ENCODE peak calls at places on chromosome 10, in seven cellular contexts. X is A549, C is mucosa of descending colon, D is GM23338, V is keratinocyte, U is endodermal cell, P is heart left ventricle. W is an unnamed sample.

GRCh38 chr10:100020161-100020882 is 10.6 kb upstream of the DNMBP start:
- DNase-seq in X (peak; percentile 86), C (no peak), D (no peak), V (no peak), U (no peak), P (no peak), W (no peak)

GRCh38 chr10:115052216-115052615 is 40.9 kb upstream of the ATRNL1 start:
- DNase-seq in X (no peak), C (no peak), D (no peak), V (no peak), U (no peak), P (no peak), W (no peak)

GRCh38 chr10:102635377-102635776 is 8.9 kb upstream of the TRIM8 start:
- DNase-seq in X (no peak), C (no peak), D (no peak), V (no peak), U (no peak), P (peak; percentile 18), W (peak; percentile 26)

GRCh38 chr10:60816624-60817023 is 38.3 kb downstream of the CDK1 start:
- DNase-seq in X (peak; percentile 84), C (no peak), D (peak; percentile 89), V (peak; percentile 30), U (peak; percentile 63), P (no peak), W (no peak)

GRCh38 chr10:3886666-3887251 is 101.8 kb upstream of the KLF6 start:
- DNase-seq in X (peak; percentile 88), C (no peak), D (no peak), V (no peak), U (no peak), P (peak; percentile 30), W (no peak)

GRCh38 chr10:120632047-120632446 is 175.0 kb downstream of the PLPP4 start:
- DNase-seq in X (no peak), C (no peak), D (no peak), V (no peak), U (no peak), P (no peak), W (no peak)

GRCh38 chr10:49139000-49139865 is 5.4 kb upstream of the FAM170B start:
- DNase-seq in X (no peak), C (no peak), D (no peak), V (no peak), U (no peak), P (peak; percentile 45), W (no peak)

GRCh38 chr10:95201736-95202135 is 7.7 kb downstream of the ACSM6 start:
- DNase-seq in X (peak; percentile 71), C (no peak), D (no peak), V (no peak), U (peak; percentile 48), P (no peak), W (no peak)

GRCh38 chr10:30529373-30529998 is 95.5 kb downstream of the MAP3K8 start:
- DNase-seq in X (no peak), C (peak; percentile 69), D (peak; percentile 32), V (no peak), U (no peak), P (peak; percentile 77), W (peak; percentile 91)

GRCh38 chr10:19964625-19965024 is 148.4 kb downstream of the PLXDC2 start:
- DNase-seq in X (no peak), C (no peak), D (peak; percentile 54), V (no peak), U (peak; percentile 63), P (no peak), W (no peak)

GRCh38 chr10:11298116-11298515 is 280.4 kb downstream of the CELF2 start:
- DNase-seq in X (no peak), C (no peak), D (no peak), V (no peak), U (no peak), P (no peak), W (no peak)

GRCh38 chr10:113199459-113199858 is 249.4 kb downstream of the TCF7L2 start:
- DNase-seq in X (no peak), C (no peak), D (no peak), V (no peak), U (no peak), P (no peak), W (no peak)

DNA sequence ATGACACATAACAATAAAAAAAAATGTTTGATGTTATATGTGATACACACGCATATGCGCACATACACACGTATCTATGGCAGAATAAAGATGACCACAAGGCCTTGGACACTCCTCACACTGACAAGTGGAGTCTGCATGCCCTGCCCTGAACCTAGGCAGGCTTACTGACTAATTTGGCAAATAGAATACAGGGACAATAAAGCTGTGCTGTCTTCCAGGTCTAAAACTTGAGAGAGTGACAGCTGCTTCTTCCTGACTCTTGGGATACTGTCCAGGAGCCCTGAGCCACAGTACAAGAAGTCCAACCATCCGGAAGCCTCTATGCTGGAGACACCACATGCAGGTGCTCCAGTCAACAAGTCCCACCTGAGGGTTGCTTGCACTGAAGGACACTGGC is 20.3 kb downstream of the PARD3 start:
- DNase-seq in X (no peak), C (no peak), D (no peak), V (no peak), U (no peak), P (no peak), W (no peak)
- H3K4me1 ChIP-seq in X (peaks cover 21% of the 10 kb centered on the region), C (peaks cover 11% of the 10 kb centered on the region), D (peaks cover 34% of the 10 kb centered on the region), V (peaks cover 20% of the 10 kb centered on the region), U (peaks cover 6% of the 10 kb centered on the region), P (peaks cover 16% of the 10 kb centered on the region), W (peaks cover 7% of the 10 kb centered on the region)

GRCh38 chr10:80441831-80442230 is 12.3 kb upstream of the TSPAN14 start:
- DNase-seq in X (no peak), C (no peak), D (no peak), V (no peak), U (no peak), P (no peak), W (no peak)

GRCh38 chr10:80444124-80444523 is 10.0 kb upstream of the TSPAN14 start:
- DNase-seq in X (no peak), C (no peak), D (no peak), V (no peak), U (no peak), P (no peak), W (no peak)

GRCh38 chr10:80442879-80443278 is 11.2 kb upstream of the TSPAN14 start:
- DNase-seq in X (no peak), C (no peak), D (no peak), V (no peak), U (no peak), P (no peak), W (no peak)

GRCh38 chr10:80444646-80445319 is 9.3 kb upstream of the TSPAN14 start:
- DNase-seq in X (peak; percentile 83), C (peak; percentile 68), D (peak; percentile 77), V (no peak), U (peak; percentile 80), P (peak; percentile 74), W (peak; percentile 77)

GRCh38 chr10:80443531-80443974 is 10.6 kb upstream of the TSPAN14 start:
- DNase-seq in X (peak; percentile 73), C (no peak), D (peak; percentile 37), V (no peak), U (peak; percentile 80), P (peak; percentile 39), W (no peak)
- TF ChIP-seq CTCF in X (peak; percentile 50), C (peak; percentile 12), D (peak; percentile 41), V (peak; percentile 68), U (peak; percentile 78), P (peak; percentile 44), W (peak; percentile 43)

DNA sequence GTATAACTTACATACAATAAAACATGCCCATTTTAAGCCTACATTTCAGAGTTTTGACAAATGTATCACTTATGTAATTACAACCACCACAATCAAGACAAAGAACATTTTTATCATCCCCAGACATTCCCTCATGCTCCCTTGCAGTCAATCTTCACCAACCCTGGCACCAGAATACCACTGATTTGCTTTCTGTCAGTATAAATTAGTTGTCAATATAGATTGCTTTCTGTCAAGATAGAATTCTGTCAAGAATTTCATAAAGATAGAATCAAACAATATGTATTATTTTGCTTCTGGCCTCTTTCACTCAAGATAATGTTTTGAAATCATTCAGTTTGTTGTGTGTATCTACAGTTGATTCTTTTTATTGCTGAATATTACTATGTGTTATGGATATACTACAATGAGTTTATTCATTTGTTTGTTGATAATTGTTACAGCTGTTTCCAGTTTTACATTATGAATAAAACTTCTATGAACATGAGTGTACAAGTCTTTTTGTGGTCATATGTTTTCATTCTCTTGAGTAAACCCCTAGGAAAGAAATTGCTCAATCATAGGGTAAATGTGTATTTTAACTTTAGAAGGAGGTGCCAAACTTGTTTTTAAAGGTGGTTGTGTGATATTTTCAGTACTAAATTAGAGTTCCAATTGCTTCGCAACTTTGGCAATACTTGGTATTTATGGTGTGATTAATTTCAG is 56.9 kb downstream of the IFIT5 start:
- DNase-seq in X (no peak), C (no peak), D (no peak), V (no peak), U (no peak), P (no peak), W (no peak)
- H3K4me1 ChIP-seq in X (peaks cover 33% of the 10 kb centered on the region), C (no peaks in the 10 kb centered on the region), D (no peaks in the 10 kb centered on the region), V (peaks cover 40% of the 10 kb centered on the region), U (no peaks in the 10 kb centered on the region), P (peaks cover 37% of the 10 kb centered on the region), W (peaks cover 32% of the 10 kb centered on the region)

DNA sequence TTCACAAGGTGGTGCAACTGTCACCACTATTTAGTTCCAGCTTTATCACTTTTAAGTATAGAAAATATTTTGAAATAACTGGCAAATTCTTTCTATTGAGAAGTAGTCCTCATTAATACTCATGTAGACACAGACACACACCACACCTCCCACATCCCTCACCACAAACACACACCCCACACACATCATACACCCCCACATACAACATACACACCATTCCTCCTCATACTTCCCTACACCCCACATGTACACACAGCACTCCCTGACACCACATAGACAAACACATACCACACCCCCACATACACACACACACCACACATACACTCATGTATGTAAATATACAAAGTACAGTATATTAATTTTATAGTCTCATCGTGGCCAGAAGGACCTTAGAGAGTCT is 178.8 kb downstream of the LRMDA start:
- DNase-seq in X (no peak), C (no peak), D (no peak), V (no peak), U (no peak), P (no peak), W (no peak)
- TF ChIP-seq CTCF in X (no peak), C (no peak), D (no peak), V (no peak), U (no peak), P (no peak), W (no peak)

DNA sequence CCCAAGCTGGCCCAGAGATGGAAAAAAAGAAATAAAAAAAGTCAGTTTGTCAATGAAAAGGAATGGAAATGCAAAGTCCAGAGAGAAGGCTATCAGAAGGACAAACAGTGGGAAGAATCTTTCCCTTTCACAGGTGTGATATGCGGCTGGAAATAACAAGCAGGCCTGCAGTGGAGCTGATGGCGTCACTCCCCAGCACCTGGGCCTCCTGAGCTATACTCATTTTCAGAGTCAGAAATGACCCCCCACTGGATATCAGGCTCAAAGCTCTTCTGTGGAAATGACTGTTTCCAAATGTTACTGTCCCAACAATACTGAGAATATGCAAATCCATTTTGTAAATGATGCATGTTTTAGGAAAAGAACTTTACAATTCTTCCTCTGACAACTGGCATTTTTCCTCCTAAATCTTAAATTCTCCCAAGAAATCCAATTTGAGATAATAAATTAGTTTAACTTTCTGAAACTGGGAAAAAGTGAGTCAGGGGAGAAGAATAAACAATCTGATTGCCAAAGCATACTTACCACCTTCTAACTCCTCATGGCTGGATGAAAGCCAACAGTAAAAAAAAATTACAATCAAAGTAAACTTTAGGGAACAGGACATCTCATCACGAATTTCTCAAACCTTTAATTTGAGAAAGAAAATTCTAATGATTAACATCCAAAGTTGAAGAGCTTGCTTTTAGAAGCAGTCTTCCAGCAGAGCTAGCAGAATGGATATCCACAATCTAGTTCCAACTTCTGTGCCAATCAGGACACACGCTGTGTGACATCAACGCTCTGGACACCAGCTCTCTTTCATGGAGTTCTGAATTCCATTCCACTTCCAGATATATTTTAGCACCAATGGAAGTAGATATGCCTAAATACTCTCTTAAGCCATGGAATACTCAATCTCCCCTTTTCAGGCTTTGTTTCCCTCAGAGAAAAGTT is 5.3 kb upstream of the CUZD1 start:
- DNase-seq in X (no peak), C (no peak), D (no peak), V (no peak), U (no peak), P (no peak), W (no peak)
- H3K4me1 ChIP-seq in X (peaks cover 66% of the 10 kb centered on the region), C (no peaks in the 10 kb centered on the region), D (peaks cover 5% of the 10 kb centered on the region), V (peaks cover 34% of the 10 kb centered on the region), U (peaks cover 2% of the 10 kb centered on the region), P (no peaks in the 10 kb centered on the region), W (no peaks in the 10 kb centered on the region)